ENCODE peak calls at places on chromosome 20, in four cellular contexts. One of them, this sample, is unnamed.

GRCh38 chr20:45878076-45878731 is 2.8 kb upstream of the ZSWIM1 start:
- DNase-seq in H1: no peak
- DNase-seq in suprapubic skin: no peak
- DNase-seq in upper lobe of left lung: no peak
- DNase-seq in this sample: no peak

GRCh38 chr20:62737271-62737761 is 28.7 kb downstream of the NTSR1 start:
- DNase-seq in H1: no peak
- DNase-seq in suprapubic skin: no peak
- DNase-seq in upper lobe of left lung: peak; percentile 20
- DNase-seq in this sample: no peak

GRCh38 chr20:62367136-62367482 is at the start of gene LAMA5:
- DNase-seq in H1: no peak
- DNase-seq in suprapubic skin: no peak
- DNase-seq in upper lobe of left lung: peak; percentile 66
- DNase-seq in this sample: peak; percentile 72

GRCh38 chr20:41989935-41990635 is 371.9 kb upstream of the CHD6 start:
- DNase-seq in H1: no peak
- DNase-seq in suprapubic skin: no peak
- DNase-seq in upper lobe of left lung: no peak
- DNase-seq in this sample: no peak

GRCh38 chr20:11432407-11432806 is 485.3 kb upstream of the BTBD3 start:
- DNase-seq in H1: no peak
- DNase-seq in suprapubic skin: no peak
- DNase-seq in upper lobe of left lung: no peak
- DNase-seq in this sample: no peak

GRCh38 chr20:17969276-17969883 is 562 bp downstream of the MGME1 start:
- DNase-seq in H1: no peak
- DNase-seq in suprapubic skin: peak; percentile 76
- DNase-seq in upper lobe of left lung: peak; percentile 48
- DNase-seq in this sample: peak; percentile 51

GRCh38 chr20:64084209-64085152 is at the start of gene LKAAEAR1:
- DNase-seq in H1: peak; percentile 75
- DNase-seq in suprapubic skin: no peak
- DNase-seq in upper lobe of left lung: no peak
- DNase-seq in this sample: no peak

GRCh38 chr20:17849901-17850673 is 118.5 kb downstream of the SNX5 start:
- DNase-seq in H1: no peak
- DNase-seq in suprapubic skin: no peak
- DNase-seq in upper lobe of left lung: peak; percentile 51
- DNase-seq in this sample: no peak

GRCh38 chr20:36441027-36441414 is 100.3 kb upstream of the MYL9 start:
- DNase-seq in H1: no peak
- DNase-seq in suprapubic skin: no peak
- DNase-seq in upper lobe of left lung: no peak
- DNase-seq in this sample: no peak

GRCh38 chr20:21820045-21820444 is 114.6 kb downstream of the PAX1 start:
- DNase-seq in H1: no peak
- DNase-seq in suprapubic skin: no peak
- DNase-seq in upper lobe of left lung: no peak
- DNase-seq in this sample: no peak

GRCh38 chr20:22920898-22921297 is 114.2 kb upstream of the SSTR4 start:
- DNase-seq in H1: no peak
- DNase-seq in suprapubic skin: no peak
- DNase-seq in upper lobe of left lung: no peak
- DNase-seq in this sample: no peak

GRCh38 chr20:48787861-48788375 is 39.9 kb downstream of the PREX1 start:
- DNase-seq in H1: no peak
- DNase-seq in suprapubic skin: no peak
- DNase-seq in upper lobe of left lung: no peak
- DNase-seq in this sample: no peak

GRCh38 chr20:33687370-33687915 is 1.3 kb upstream of the E2F1 start:
- DNase-seq in H1: no peak
- DNase-seq in suprapubic skin: no peak
- DNase-seq in upper lobe of left lung: no peak
- DNase-seq in this sample: no peak

DNA sequence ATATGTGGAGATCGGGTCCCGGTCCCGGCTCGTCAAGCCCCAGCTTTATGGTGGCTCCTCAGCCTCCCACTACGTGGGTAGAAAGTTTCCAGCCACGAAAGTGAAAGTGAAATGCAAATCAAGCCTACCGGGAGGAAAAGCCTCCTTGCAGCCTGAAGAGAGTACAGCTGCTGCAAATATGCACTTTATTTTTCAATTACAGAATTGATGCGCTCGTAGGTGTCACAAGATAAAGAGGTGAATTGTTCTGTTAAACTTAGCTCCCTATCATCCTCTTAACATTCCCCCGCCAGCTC is 379 bp upstream of the PCNA start:
- DNase-seq in H1: no peak
- DNase-seq in suprapubic skin: no peak
- DNase-seq in upper lobe of left lung: no peak
- DNase-seq in this sample: no peak
- TF ChIP-seq POLR2A in H1: no peak
- TF ChIP-seq POLR2A in suprapubic skin: no peak
- TF ChIP-seq POLR2A in upper lobe of left lung: no peak
- TF ChIP-seq POLR2A in this sample: no peak

GRCh38 chr20:32672982-32673727 is 586 bp downstream of the C20orf203 start:
- DNase-seq in H1: no peak
- DNase-seq in suprapubic skin: no peak
- DNase-seq in upper lobe of left lung: peak; percentile 44
- DNase-seq in this sample: no peak
- H3K27ac ChIP-seq in H1: no peak overlapping the region
- H3K27ac ChIP-seq in suprapubic skin: no peak overlapping the region
- H3K27ac ChIP-seq in upper lobe of left lung: no peak overlapping the region
- H3K27ac ChIP-seq in this sample: no peak overlapping the region

GRCh38 chr20:44745122-44745521 is 543 bp upstream of the KCNK15 start:
- DNase-seq in H1: no peak
- DNase-seq in suprapubic skin: no peak
- DNase-seq in upper lobe of left lung: no peak
- DNase-seq in this sample: no peak
- H3K4me1 ChIP-seq in H1: peaks cover 7% of the 10 kb centered on the region
- H3K4me1 ChIP-seq in suprapubic skin: peaks cover 32% of the 10 kb centered on the region
- H3K4me1 ChIP-seq in upper lobe of left lung: peaks cover 32% of the 10 kb centered on the region
- H3K4me1 ChIP-seq in this sample: peaks cover 19% of the 10 kb centered on the region

DNA sequence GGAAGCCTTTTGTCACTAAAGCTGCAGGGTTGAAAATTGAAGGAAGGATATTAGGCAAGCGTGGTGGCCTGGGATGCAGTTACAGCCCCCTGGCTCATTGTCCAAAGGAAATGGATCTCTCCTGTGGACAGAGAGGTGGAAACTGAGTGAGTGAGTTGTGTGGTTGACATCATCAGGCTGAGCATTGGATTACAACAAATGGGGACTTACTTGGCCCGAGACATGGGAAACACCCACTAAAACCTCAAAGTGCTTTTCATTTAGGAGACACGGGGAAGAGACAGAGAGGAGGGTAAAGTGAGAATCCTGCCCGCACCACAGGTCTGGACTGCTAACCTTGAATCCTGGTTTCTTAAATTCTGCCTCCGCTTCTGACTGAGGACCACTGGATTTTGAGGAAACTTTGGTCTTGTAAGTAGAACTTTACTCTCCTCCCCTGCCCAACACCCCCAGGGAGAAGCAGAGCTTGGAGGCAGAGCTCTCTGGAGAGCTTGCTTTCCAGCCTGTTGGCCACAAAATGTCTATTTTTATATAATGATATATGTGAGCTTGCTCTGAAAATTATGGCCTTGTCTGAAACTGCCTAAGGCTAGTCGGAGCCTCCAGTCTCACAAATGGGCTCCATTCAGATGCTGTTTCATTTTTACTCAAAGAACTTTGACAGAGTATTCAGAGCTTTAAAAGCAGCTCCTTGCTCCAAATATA is at the start of gene PKIG:
- DNase-seq in H1: no peak
- DNase-seq in suprapubic skin: no peak
- DNase-seq in upper lobe of left lung: no peak
- DNase-seq in this sample: no peak
- TF ChIP-seq POLR2A in H1: no peak
- TF ChIP-seq POLR2A in suprapubic skin: no peak
- TF ChIP-seq POLR2A in upper lobe of left lung: peak; percentile 65
- TF ChIP-seq POLR2A in this sample: no peak

DNA sequence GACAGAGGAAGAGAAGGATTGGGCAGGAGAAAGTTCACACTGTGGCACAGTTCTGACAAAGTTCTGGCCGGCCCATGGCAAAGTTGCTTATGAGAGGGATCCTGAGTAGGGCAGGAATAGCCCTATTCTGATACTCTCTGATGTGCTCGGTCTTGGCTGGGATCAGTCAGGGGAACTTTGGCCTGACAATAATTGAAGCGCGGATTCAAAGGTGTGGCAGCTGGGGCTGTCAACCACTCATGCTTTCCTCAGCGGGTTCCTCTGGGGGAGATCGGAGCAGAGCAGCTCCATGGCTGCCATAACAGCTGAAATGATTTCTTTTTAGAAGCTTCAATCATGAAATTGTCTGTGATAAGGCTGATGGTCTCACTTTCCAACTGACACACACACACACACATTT is 714.1 kb downstream of the DHX35 start:
- DNase-seq in H1: no peak
- DNase-seq in suprapubic skin: no peak
- DNase-seq in upper lobe of left lung: no peak
- DNase-seq in this sample: no peak
- H3K27ac ChIP-seq in H1: no peak overlapping the region
- H3K27ac ChIP-seq in suprapubic skin: no peak overlapping the region
- H3K27ac ChIP-seq in upper lobe of left lung: no peak overlapping the region
- H3K27ac ChIP-seq in this sample: no peak overlapping the region

GRCh38 chr20:16474342-16474741 is 98.9 kb downstream of the KIF16B start:
- DNase-seq in H1: no peak
- DNase-seq in suprapubic skin: no peak
- DNase-seq in upper lobe of left lung: no peak
- DNase-seq in this sample: no peak

GRCh38 chr20:16477632-16478031 is 95.6 kb downstream of the KIF16B start:
- DNase-seq in H1: no peak
- DNase-seq in suprapubic skin: no peak
- DNase-seq in upper lobe of left lung: no peak
- DNase-seq in this sample: no peak

GRCh38 chr20:16475225-16475624 is 98.0 kb downstream of the KIF16B start:
- DNase-seq in H1: no peak
- DNase-seq in suprapubic skin: no peak
- DNase-seq in upper lobe of left lung: no peak
- DNase-seq in this sample: no peak

GRCh38 chr20:16479666-16480065 is 93.6 kb downstream of the KIF16B start:
- DNase-seq in H1: no peak
- DNase-seq in suprapubic skin: no peak
- DNase-seq in upper lobe of left lung: no peak
- DNase-seq in this sample: no peak

GRCh38 chr20:16476032-16476431 is 97.2 kb downstream of the KIF16B start:
- DNase-seq in H1: no peak
- DNase-seq in suprapubic skin: no peak
- DNase-seq in upper lobe of left lung: no peak
- DNase-seq in this sample: no peak
- H3K4me1 ChIP-seq in H1: no peaks in the 10 kb centered on the region
- H3K4me1 ChIP-seq in suprapubic skin: peaks cover 21% of the 10 kb centered on the region
- H3K4me1 ChIP-seq in upper lobe of left lung: peaks cover 8% of the 10 kb centered on the region
- H3K4me1 ChIP-seq in this sample: peaks cover 7% of the 10 kb centered on the region

DNA sequence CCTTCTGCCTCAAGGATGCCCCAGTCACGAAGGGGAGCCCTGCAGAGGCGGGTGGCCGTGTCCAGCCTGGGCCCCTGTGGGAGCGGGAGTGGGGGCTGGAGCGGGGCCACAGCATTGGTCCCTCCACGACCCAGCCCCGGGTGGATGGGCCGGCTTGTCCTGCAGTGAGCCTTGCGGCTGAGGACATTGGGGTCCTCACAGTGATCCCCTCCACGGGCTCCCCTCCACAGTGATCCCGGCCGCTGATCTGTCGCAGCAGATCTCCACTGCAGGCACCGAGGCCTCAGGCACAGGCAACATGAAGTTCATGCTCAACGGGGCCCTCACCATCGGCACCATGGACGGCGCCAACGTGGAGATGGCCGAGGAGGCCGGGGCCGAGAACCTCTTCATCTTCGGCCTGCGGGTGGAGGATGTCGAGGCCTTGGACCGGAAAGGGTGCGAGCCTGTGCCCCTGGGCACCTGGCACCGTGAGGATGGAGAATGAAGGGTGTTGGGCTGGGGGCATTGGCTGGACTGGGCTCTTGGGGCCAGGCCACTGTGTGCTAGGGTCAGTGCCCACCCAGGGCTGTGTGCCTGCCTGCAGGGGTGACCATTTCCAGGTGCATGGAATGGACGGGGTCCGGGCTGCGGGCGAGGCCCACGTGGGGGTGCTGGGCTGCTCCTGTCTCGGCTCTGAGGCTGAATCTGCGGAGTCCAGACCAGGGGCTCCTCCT is 44.4 kb downstream of the PYGB start:
- DNase-seq in H1: no peak
- DNase-seq in suprapubic skin: no peak
- DNase-seq in upper lobe of left lung: no peak
- DNase-seq in this sample: no peak
- TF ChIP-seq POLR2A in H1: no peak
- TF ChIP-seq POLR2A in suprapubic skin: no peak
- TF ChIP-seq POLR2A in upper lobe of left lung: no peak
- TF ChIP-seq POLR2A in this sample: no peak